ENCODE peak calls at places on chromosomes 2 and 18, in five cellular contexts. Y, L, D, S and A are unnamed samples.

GRCh38 chr18:62537946-62538345 is 15.1 kb downstream of the ZCCHC2 start:
- DNase-seq in Y (no peak), L (no peak), D (no peak), S (no peak), A (no peak)

GRCh38 chr2:84487298-84487996 is 28.4 kb upstream of the SUCLG1 start:
- DNase-seq in Y (no peak), L (no peak), D (no peak), S (no peak), A (no peak)

GRCh38 chr2:29014811-29015414 is 33.8 kb downstream of the TOGARAM2 start:
- DNase-seq in Y (no peak), L (no peak), D (no peak), S (peak; percentile 71), A (peak; percentile 66)

GRCh38 chr18:47983946-47984345 is 53.5 kb upstream of the SMAD2 start:
- DNase-seq in Y (no peak), L (no peak), D (no peak), S (no peak), A (no peak)

GRCh38 chr18:41618135-41618534 is 336.9 kb upstream of the PIK3C3 start:
- DNase-seq in Y (no peak), L (no peak), D (no peak), S (no peak), A (no peak)

GRCh38 chr2:104425850-104426581 is 427.9 kb upstream of the POU3F3 start:
- DNase-seq in Y (peak; percentile 5), L (no peak), D (no peak), S (no peak), A (no peak)

GRCh38 chr2:15665067-15665942 is 73.6 kb downstream of the DDX1 start:
- DNase-seq in Y (no peak), L (peak; percentile 39), D (no peak), S (no peak), A (no peak)

GRCh38 chr2:42844366-42844765 is 52.0 kb upstream of the HAAO start:
- DNase-seq in Y (no peak), L (no peak), D (no peak), S (no peak), A (no peak)

GRCh38 chr2:40028792-40029488 is 249.9 kb upstream of the THUMPD2 start:
- DNase-seq in Y (no peak), L (no peak), D (peak; percentile 45), S (no peak), A (no peak)

GRCh38 chr2:117940436-117940835 is 73.4 kb downstream of the CCDC93 start:
- DNase-seq in Y (no peak), L (no peak), D (no peak), S (no peak), A (no peak)

GRCh38 chr18:14914126-14914525 is 166.2 kb downstream of the ANKRD30B start:
- DNase-seq in Y (no peak), L (no peak), D (no peak), S (no peak), A (no peak)

GRCh38 chr2:117944816-117945215 is 69.1 kb downstream of the CCDC93 start:
- DNase-seq in Y (no peak), L (no peak), D (no peak), S (no peak), A (no peak)

GRCh38 chr2:196516541-196516940 is 123.0 kb upstream of the CCDC150 start:
- DNase-seq in Y (no peak), L (no peak), D (no peak), S (no peak), A (no peak)

DNA sequence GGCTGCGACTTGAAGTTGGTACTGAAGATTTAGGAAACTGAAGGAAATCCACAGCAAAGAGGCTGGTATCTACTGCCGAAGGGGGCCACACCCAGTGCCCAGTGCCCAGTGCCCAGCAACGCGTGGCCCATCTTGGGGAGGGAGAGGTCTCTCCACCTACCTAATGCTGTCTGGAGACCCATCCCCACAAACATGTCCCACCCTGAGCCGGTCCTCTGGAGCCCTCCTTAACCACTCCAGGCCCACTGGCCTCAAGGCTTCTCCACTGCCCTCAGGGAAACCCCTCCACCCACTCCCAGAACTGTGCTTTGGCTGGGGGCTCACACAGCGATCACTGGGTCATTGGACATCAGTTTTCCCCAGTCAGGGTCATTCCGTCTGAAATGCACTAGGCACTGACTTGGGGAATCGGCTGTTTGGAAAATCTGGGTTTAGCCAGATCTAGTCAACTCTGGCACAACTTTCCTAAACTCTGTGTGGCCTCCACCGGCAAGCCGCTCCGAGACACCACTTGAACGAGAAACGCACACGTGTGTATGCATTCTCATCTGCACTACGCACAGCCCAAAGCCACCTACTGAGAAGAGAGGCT is 20.1 kb downstream of the GPR55 start:
- DNase-seq in Y (no peak), L (no peak), D (no peak), S (no peak), A (no peak)
- H3K4me3 ChIP-seq in Y (no peak overlapping the region), L (no peak overlapping the region), D (no peak overlapping the region), S (no peak overlapping the region), A (no peak overlapping the region)

DNA sequence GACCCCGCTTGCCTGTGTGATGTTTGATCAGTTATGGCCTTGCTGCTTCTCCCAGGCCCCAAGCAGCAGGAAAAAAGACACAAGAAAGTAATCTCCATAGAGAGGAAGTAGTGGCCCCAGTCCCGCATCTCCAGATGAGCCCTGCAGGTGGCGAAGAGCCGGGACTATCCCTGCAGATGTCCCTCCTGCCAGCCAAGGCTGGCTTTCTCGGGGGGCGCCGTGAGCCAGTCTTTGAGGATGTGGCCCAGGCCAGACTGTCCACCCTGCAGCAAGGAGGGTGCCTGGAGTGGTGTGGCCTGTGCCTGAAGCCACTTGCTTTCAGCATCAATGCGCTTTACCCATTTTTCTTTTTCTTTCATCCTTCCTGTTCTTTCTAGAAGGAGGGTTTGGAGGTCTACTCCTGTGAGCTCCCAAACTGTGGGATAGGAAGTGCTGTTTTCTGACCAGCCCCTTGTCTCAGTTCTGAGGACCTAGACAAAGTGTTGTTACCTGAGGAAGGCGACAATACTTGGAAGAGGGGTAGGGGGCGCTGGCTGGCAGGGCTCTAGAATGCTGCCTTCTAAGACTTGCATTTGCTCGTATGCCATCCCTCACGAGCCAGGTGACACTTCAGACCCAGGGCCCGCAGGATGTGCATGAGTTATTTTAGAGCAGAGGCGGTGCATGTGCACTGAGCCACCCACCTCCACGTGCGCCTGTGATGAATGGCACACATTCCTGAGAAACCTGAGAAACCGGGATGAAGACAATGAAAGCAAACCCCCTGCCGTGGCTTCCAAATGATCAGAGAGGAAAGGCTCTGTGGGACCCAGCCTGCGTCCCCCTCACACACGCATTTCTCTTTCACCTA is 255.8 kb downstream of the FBXO15 start:
- DNase-seq in Y (no peak), L (peak; percentile 89), D (no peak), S (no peak), A (no peak)
- TF ChIP-seq CTCF in Y (no peak), L (peak; percentile 63), D (no peak), S (no peak), A (no peak)

GRCh38 chr2:54568876-54569298 is 112.8 kb downstream of the SPTBN1 start:
- DNase-seq in Y (no peak), L (no peak), D (peak; percentile 52), S (no peak), A (no peak)

GRCh38 chr2:54572262-54572635 is 116.1 kb downstream of the SPTBN1 start:
- DNase-seq in Y (peak; percentile 94), L (no peak), D (no peak), S (no peak), A (no peak)

GRCh38 chr2:54570321-54570881 is 114.3 kb downstream of the SPTBN1 start:
- DNase-seq in Y (no peak), L (no peak), D (peak; percentile 29), S (no peak), A (no peak)

GRCh38 chr2:54570925-54571694 is 115.0 kb downstream of the SPTBN1 start:
- DNase-seq in Y (peak; percentile 88), L (no peak), D (peak; percentile 80), S (peak; percentile 19), A (no peak)

GRCh38 chr2:54569745-54570296 is 113.7 kb downstream of the SPTBN1 start:
- DNase-seq in Y (no peak), L (no peak), D (peak; percentile 85), S (no peak), A (no peak)
- H3K27ac ChIP-seq in Y (peak overlapping the region; percentile 97), L (peak overlapping the region; percentile 80), D (peak overlapping the region; percentile 90), S (peak overlapping the region; percentile 29), A (peak overlapping the region; percentile 11)

GRCh38 chr2:202061695-202062094 is 11.4 kb upstream of the KIAA2012 start:
- DNase-seq in Y (peak; percentile 7), L (no peak), D (no peak), S (no peak), A (no peak)

GRCh38 chr2:202066850-202067249 is 6.2 kb upstream of the KIAA2012 start:
- DNase-seq in Y (no peak), L (no peak), D (no peak), S (no peak), A (no peak)

GRCh38 chr2:202064881-202065230 is 8.2 kb upstream of the KIAA2012 start:
- DNase-seq in Y (no peak), L (no peak), D (no peak), S (no peak), A (no peak)

GRCh38 chr2:202067589-202067988 is 5.5 kb upstream of the KIAA2012 start:
- DNase-seq in Y (no peak), L (no peak), D (no peak), S (no peak), A (no peak)

GRCh38 chr2:202064206-202064880 is 8.7 kb upstream of the KIAA2012 start:
- DNase-seq in Y (peak; percentile 17), L (peak; percentile 60), D (no peak), S (no peak), A (no peak)
- H3K4me3 ChIP-seq in Y (no peak overlapping the region), L (no peak overlapping the region), D (no peak overlapping the region), S (no peak overlapping the region), A (no peak overlapping the region)